ENCODE peak calls at places on chromosome 22, in eight cellular contexts. C, W, L, Z, P, J, F and V are unnamed samples.
A peak's percentile ranks its signal among the peaks of the same experiment; 100 is the strongest.

GRCh38 chr22:33884829-33885228 is 35.4 kb downstream of the LARGE1 start:
- DNase-seq in C (no peak), W (no peak), L (no peak), Z (no peak), P (no peak), J (no peak), F (no peak), V (no peak)

GRCh38 chr22:40637181-40638150 is 947 bp upstream of the MRTFA start:
- DNase-seq in C (no peak), W (peak; percentile 71), L (peak; percentile 43), Z (no peak), P (peak; percentile 34), J (peak; percentile 68), F (no peak), V (no peak)

GRCh38 chr22:22558972-22559603 is at the start of gene PRAME:
- DNase-seq in C (peak; percentile 25), W (peak; percentile 95), L (peak; percentile 89), Z (no peak), P (peak; percentile 55), J (peak; percentile 66), F (peak; percentile 89), V (no peak)

GRCh38 chr22:18095101-18095805 is 15.4 kb upstream of the TUBA8 start:
- DNase-seq in C (peak; percentile 33), W (no peak), L (no peak), Z (no peak), P (no peak), J (no peak), F (peak; percentile 39), V (no peak)

GRCh38 chr22:26199665-26200064 is 30.4 kb downstream of the SEZ6L start:
- DNase-seq in C (no peak), W (no peak), L (no peak), Z (no peak), P (no peak), J (no peak), F (no peak), V (no peak)

GRCh38 chr22:19275513-19275912 is 16.0 kb downstream of the CLTCL1 start:
- DNase-seq in C (no peak), W (no peak), L (no peak), Z (no peak), P (no peak), J (no peak), F (no peak), V (no peak)

GRCh38 chr22:17612057-17612456 is 16.5 kb downstream of the ATP6V1E1 start:
- DNase-seq in C (no peak), W (no peak), L (no peak), Z (no peak), P (no peak), J (no peak), F (no peak), V (no peak)

GRCh38 chr22:27420186-27420816 is 381.3 kb downstream of the MN1 start:
- DNase-seq in C (no peak), W (no peak), L (no peak), Z (no peak), P (no peak), J (no peak), F (no peak), V (no peak)

GRCh38 chr22:27107824-27108223 is 450.4 kb downstream of the MIAT start:
- DNase-seq in C (peak; percentile 97), W (no peak), L (no peak), Z (peak; percentile 66), P (no peak), J (no peak), F (peak; percentile 89), V (peak; percentile 80)

GRCh38 chr22:23762866-23763578 is at the start of gene C22orf15:
- DNase-seq in C (no peak), W (no peak), L (no peak), Z (no peak), P (no peak), J (no peak), F (peak; percentile 30), V (no peak)

GRCh38 chr22:49006207-49007012 is 821.3 kb downstream of the BRD1 start:
- DNase-seq in C (no peak), W (no peak), L (no peak), Z (no peak), P (no peak), J (no peak), F (no peak), V (no peak)